ENCODE peak calls at places on chromosomes 11 and 22, in four cellular contexts. D, Z, H and A are unnamed samples.
A peak's percentile ranks its signal among the peaks of the same experiment; 100 is the strongest.

GRCh38 chr22:37282385-37282677 is at the start of gene CYTH4:
- DNase-seq in D (no peak), Z (peak; percentile 64), H (no peak), A (no peak)

GRCh38 chr11:309558-309855 is 1.9 kb downstream of the IFITM2 start:
- DNase-seq in D (no peak), Z (no peak), H (no peak), A (no peak)

GRCh38 chr11:84648413-84648812 is 978.7 kb downstream of the DLG2 start:
- DNase-seq in D (no peak), Z (no peak), H (no peak), A (no peak)

GRCh38 chr22:39962071-39962470 is 1.9 kb downstream of the TMA7B start:
- DNase-seq in D (no peak), Z (no peak), H (no peak), A (no peak)

GRCh38 chr11:64887757-64888405 is 9.5 kb upstream of the EHD1 start:
- DNase-seq in D (peak; percentile 60), Z (peak; percentile 89), H (peak; percentile 55), A (peak; percentile 92)

GRCh38 chr11:112132737-112133136 is 31.2 kb downstream of the IL18 start:
- DNase-seq in D (no peak), Z (no peak), H (no peak), A (no peak)

GRCh38 chr11:12187399-12187798 is 77.0 kb downstream of the MICAL2 start:
- DNase-seq in D (no peak), Z (no peak), H (no peak), A (no peak)

GRCh38 chr22:24968066-24968561 is 15.6 kb downstream of the KIAA1671 start:
- DNase-seq in D (peak; percentile 51), Z (no peak), H (no peak), A (no peak)

GRCh38 chr11:130527648-130528300 is 79.3 kb downstream of the ADAMTS15 start:
- DNase-seq in D (peak; percentile 88), Z (no peak), H (peak; percentile 42), A (no peak)

DNA sequence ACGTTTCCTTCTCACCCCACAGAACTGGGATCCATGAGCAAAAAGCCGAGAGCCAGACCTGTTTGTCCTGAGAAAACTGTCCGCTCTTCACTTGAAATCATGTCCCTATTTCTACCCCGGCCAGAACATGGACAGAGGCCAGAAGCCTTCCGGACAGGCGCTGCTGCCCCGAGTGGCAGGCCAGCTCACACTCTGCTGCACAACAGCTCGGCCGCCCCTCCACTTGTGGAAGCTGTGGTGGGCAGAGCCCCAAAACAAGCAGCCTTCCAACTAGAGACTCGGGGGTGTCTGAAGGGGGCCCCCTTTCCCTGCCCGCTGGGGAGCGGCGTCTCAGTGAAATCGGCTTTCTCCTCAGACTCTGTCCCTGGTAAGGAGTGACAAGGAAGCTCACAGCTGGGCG is 24.0 kb downstream of the CD5 start:
- DNase-seq in D (peak; percentile 22), Z (no peak), H (peak; percentile 12), A (no peak)
- TF ChIP-seq CTCF in D (peak; percentile 11), Z (no peak), H (no peak), A (no peak)

DNA sequence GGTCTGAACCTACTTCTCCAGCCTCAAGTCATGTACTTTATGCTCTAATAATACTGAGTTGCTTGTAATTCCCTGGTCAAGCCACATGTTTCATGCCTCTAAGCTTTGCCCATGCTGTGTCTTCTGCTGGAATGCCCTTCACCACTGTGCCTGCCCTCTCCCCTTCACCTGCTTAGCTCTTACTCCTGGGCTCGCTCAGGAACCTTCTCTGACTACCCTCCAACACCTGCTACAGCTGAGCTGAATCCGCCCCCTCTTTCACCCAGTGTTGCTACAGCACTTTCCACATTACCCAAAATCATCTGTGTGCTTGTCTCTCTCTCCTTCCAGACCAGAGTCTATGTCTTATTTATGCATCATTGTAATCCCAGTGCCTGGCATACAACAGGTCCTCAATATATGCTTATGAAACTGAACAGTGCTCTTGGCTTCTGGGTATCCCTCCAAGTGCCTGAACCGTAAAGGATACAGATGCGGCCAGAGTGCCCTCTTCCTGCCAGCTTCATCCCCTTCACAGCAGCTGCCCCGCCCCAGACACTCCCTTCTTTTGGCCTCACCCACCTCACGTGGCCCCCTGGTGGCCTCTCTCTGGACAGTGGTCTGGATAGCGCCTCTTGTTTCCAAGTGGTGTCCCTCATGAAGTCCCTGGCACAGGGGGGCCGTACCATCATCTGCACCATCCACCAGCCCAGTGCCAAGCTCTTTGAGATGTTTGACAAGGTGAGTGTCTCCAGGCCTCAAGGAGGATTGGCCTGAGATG is 7.1 kb downstream of the ABCG4 start:
- DNase-seq in D (no peak), Z (no peak), H (no peak), A (peak; percentile 48)
- TF ChIP-seq CTCF in D (peak; percentile 13), Z (no peak), H (no peak), A (peak; percentile 28)

DNA sequence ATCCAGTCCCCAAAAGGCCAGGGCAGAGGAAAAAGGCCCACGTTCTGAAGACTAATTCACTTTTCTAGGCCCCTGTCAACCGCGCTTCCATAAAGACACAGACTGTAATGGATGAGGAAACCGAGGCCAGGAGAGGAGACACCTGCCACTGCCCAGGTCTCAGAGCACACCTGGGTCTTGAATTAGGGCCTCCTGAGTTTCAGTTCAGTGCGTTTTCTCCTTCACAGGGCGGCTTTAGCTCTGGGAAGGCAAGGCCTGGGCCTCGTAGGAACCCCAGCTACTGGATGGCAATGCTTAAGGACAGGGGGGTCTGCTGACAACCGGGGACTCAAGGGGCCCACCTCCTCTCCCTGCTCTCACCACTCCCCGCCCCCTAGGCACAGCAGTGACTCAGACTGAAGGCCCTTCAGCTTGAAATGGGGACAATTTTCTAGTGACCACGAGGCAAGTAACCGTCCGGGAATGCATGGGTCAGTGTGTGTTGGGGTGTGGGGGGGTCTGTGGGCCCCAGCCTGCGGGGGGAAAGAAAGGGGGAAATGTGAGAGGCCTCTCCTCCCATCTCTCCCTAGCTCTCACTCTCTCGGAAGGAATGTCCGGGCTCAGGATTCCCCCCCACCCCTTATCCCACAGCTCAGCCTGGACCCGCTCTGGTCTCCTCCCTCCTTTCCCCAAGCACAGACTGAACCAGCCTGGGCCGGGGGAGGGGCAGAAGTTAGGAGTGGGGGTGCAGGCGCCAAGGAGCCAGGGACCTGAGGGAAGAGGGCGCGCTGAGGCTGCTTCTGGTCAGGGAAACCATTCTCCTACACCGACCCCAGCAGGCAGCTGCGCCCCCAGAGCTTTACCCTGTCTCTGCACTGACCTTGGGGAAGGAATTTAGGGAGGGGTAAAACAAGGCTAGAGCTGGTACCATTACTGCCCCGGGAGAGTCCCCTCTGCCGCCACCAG is 17.2 kb downstream of the CREB3L1 start:
- DNase-seq in D (peak; percentile 77), Z (no peak), H (peak; percentile 93), A (peak; percentile 65)
- TF ChIP-seq CTCF in D (no peak), Z (no peak), H (no peak), A (no peak)

DNA sequence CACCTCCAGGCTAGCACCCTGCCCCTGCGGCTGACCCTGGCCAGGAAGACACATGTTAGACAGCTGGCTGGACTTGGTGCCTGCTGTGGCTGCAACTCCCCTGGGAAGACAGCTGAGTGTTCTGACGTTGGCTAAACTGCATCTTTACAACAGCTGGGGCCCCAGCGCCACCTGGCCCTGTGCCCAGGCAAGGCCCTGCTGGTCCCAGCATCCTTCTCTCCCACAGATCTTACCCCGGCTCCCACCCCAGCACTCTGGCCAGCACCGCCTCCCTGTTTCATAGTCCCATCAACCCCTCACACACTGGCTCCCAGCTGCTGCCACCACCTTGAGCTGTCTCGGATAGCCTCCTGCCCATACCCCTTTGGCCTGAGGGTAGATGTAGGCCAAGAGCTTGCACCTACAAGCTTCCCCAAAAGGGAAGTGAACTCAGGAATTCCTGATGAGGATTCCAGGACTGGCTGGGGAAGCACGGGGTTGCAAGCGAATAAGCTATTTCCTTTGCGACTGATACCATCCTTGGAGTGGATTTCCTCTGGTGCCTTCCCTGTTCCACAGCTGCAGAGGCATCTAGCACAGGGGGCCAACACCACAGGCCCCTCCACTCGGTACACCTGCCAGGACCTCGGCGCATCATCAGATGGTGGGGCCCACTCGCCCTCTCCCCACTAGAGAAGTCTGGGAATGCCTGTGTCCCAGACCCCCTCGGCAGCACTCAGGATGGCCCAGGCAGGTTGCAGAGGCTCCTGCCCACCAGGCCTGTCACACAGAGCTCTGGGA is 28.5 kb downstream of the RSPH14 start:
- DNase-seq in D (peak; percentile 14), Z (no peak), H (peak; percentile 56), A (no peak)
- TF ChIP-seq CTCF in D (no peak), Z (no peak), H (no peak), A (no peak)

GRCh38 chr11:67420646-67421420 is 5.4 kb downstream of the CARNS1 start:
- DNase-seq in D (peak; percentile 74), Z (peak; percentile 98), H (peak; percentile 82), A (peak; percentile 99)
- TF ChIP-seq CTCF in D (no peak), Z (no peak), H (no peak), A (no peak)

GRCh38 chr22:44828193-44828592 is 75.8 kb downstream of the ARHGAP8 start:
- DNase-seq in D (no peak), Z (no peak), H (no peak), A (peak; percentile 65)
- TF ChIP-seq CTCF in D (peak; percentile 61), Z (no peak), H (peak; percentile 19), A (peak; percentile 64)

DNA sequence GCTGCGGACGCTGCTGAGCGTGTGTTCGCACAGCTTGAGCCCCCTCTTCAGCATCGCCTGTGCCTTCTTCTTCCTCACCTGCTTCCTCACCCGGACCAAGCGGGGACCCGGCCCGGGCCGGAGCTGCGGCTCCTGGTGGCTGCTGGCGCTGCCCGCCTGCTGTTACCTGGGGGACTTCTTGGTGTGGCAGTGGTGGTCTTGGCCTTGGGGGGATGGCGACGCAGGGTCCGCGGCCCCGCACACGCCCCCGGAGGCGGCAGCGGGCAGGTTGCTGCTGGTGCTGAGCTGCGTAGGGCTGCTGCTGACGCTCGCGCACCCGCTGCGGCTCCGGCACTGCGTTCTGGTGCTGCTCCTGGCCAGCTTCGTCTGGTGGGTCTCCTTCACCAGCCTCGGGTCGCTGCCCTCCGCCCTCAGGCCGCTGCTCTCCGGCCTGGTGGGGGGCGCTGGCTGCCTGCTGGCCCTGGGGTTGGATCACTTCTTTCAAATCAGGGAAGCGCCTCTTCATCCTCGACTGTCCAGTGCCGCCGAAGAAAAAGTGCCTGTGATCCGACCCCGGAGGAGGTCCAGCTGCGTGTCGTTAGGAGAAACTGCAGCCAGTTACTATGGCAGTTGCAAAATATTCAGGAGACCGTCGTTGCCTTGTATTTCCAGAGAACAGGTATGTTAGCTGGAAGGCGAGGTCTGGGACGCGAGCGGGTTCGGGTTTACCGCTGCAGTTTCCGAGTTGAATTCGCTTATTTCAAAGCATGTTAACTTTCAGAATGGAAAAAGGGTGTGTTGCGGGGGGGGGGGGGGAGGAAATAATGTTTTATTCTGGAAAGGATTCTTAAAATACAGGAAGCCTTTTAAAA is 1.0 kb downstream of the PDE3B start:
- DNase-seq in D (peak; percentile 9), Z (no peak), H (peak; percentile 31), A (peak; percentile 62)
- TF ChIP-seq CTCF in D (no peak), Z (no peak), H (peak; percentile 28), A (no peak)

GRCh38 chr22:17431179-17431578 is 61.9 kb downstream of the CECR2 start:
- DNase-seq in D (no peak), Z (no peak), H (peak; percentile 49), A (no peak)
- TF ChIP-seq CTCF in D (no peak), Z (no peak), H (no peak), A (no peak)

GRCh38 chr11:119031912-119032280 is 1.2 kb upstream of the SLC37A4 start:
- DNase-seq in D (no peak), Z (no peak), H (no peak), A (no peak)

GRCh38 chr11:119030029-119030328 is 698 bp downstream of the SLC37A4 start:
- DNase-seq in D (no peak), Z (peak; percentile 31), H (no peak), A (no peak)

GRCh38 chr11:119029069-119029339 is 1.7 kb downstream of the SLC37A4 start:
- DNase-seq in D (no peak), Z (no peak), H (no peak), A (no peak)

GRCh38 chr11:119029340-119030028 is 1.2 kb downstream of the SLC37A4 start:
- DNase-seq in D (no peak), Z (no peak), H (no peak), A (peak; percentile 20)

GRCh38 chr11:119030329-119031047 is at the start of gene SLC37A4:
- DNase-seq in D (peak; percentile 97), Z (peak; percentile 99), H (peak; percentile 98), A (peak; percentile 98)
- TF ChIP-seq CTCF in D (peak; percentile 92), Z (no peak), H (no peak), A (no peak)